ENCODE peak calls at places on chromosomes 12 and 14, in five cellular contexts. U is hepatocyte, N is fibroblast of lung, W is adrenal gland, R is lower lobe of right lung. M is an unnamed sample.

GRCh38 chr14:78399316-78399889 is 229.2 kb downstream of the NRXN3 start:
- DNase-seq in R (no peak), U (peak; percentile 47), W (no peak), N (peak; percentile 0), M (peak; percentile 33)

GRCh38 chr12:113911971-113912760 is 54.0 kb downstream of the RBM19 start:
- DNase-seq in W (no peak), U (no peak), N (no peak), R (no peak), M (no peak)

GRCh38 chr12:88552672-88553079 is 27.6 kb downstream of the KITLG start:
- DNase-seq in W (no peak), U (no peak), R (no peak), N (no peak), M (no peak)

GRCh38 chr12:23767834-23768233 is 181.6 kb downstream of the SOX5 start:
- DNase-seq in U (no peak), R (no peak), W (no peak), N (no peak), M (no peak)

GRCh38 chr12:91792597-91792996 is 353.0 kb downstream of the BTG1 start:
- DNase-seq in R (no peak), N (no peak), U (no peak), W (no peak), M (no peak)

GRCh38 chr12:48296586-48297396 is 53.9 kb downstream of the ZNF641 start:
- DNase-seq in W (peak; percentile 89), R (peak; percentile 90), U (peak; percentile 92), N (peak; percentile 69), M (peak; percentile 85)

GRCh38 chr12:3740840-3741239 is 12.1 kb downstream of the CRACR2A start:
- DNase-seq in U (no peak), R (no peak), N (no peak), W (no peak), M (no peak)

GRCh38 chr12:101356794-101357193 is 50.8 kb downstream of the ARL1 start:
- DNase-seq in N (no peak), W (no peak), U (no peak), R (no peak), M (no peak)

GRCh38 chr14:61661471-61661988 is 33.8 kb upstream of the HIF1A start:
- DNase-seq in U (no peak), R (no peak), W (no peak), N (peak; percentile 86), M (no peak)

GRCh38 chr14:105851716-105852377 is 325.5 kb downstream of the TMEM121 start:
- DNase-seq in R (peak; percentile 39), N (no peak), U (peak; percentile 4), W (no peak), M (no peak)

GRCh38 chr12:57380300-57380699 is 50.5 kb downstream of the R3HDM2 start:
- DNase-seq in R (no peak), U (no peak), N (no peak), W (no peak), M (no peak)

GRCh38 chr14:64412237-64412636 is 24.1 kb downstream of the MTHFD1 start:
- DNase-seq in N (no peak), U (no peak), R (no peak), W (no peak), M (no peak)

GRCh38 chr12:120358412-120359158 is 10.4 kb downstream of the MSI1 start:
- DNase-seq in W (no peak), N (no peak), U (no peak), R (no peak), M (no peak)

GRCh38 chr12:90311561-90311960 is 602.9 kb upstream of the ATP2B1 start:
- DNase-seq in U (no peak), W (no peak), R (no peak), N (no peak), M (no peak)

GRCh38 chr12:48201091-48201490 is 2.0 kb downstream of the OR10AD1 start:
- DNase-seq in U (no peak), R (no peak), W (no peak), N (no peak), M (no peak)

GRCh38 chr12:108850854-108851573 is 6.4 kb downstream of the SSH1 start:
- DNase-seq in R (peak; percentile 68), U (no peak), W (no peak), N (peak; percentile 85), M (peak; percentile 76)

GRCh38 chr12:97512696-97513095 is 50.1 kb downstream of the RMST start:
- DNase-seq in N (no peak), W (no peak), R (no peak), U (no peak), M (no peak)

GRCh38 chr14:92458136-92458958 is 55.2 kb upstream of the RIN3 start:
- DNase-seq in W (no peak), R (no peak), U (no peak), N (no peak), M (no peak)

GRCh38 chr12:23816394-23816851 is 133.0 kb downstream of the SOX5 start:
- DNase-seq in N (no peak), R (no peak), U (no peak), W (no peak), M (no peak)

GRCh38 chr12:3328571-3328970 is 162.4 kb upstream of the PRMT8 start:
- DNase-seq in W (no peak), U (no peak), R (no peak), N (no peak), M (no peak)

GRCh38 chr14:36646664-36647416 is 14.8 kb upstream of the PAX9 start:
- DNase-seq in W (no peak), N (no peak), U (peak; percentile 54), R (no peak), M (peak; percentile 82)

GRCh38 chr14:70087380-70087697 is 101.4 kb downstream of the SLC8A3 start:
- DNase-seq in R (no peak), N (no peak), U (no peak), W (no peak), M (no peak)

GRCh38 chr14:34539407-34540180 is at the start of gene EAPP:
- DNase-seq in N (peak; percentile 98), W (peak; percentile 99), R (peak; percentile 100), U (peak; percentile 99), M (peak; percentile 97)

GRCh38 chr12:57720606-57721595 is 17.6 kb downstream of the AGAP2 start:
- DNase-seq in U (peak; percentile 2), W (no peak), N (no peak), R (no peak), M (no peak)

GRCh38 chr14:20177433-20177974 is 13.2 kb upstream of the OR11G2 start:
- DNase-seq in N (no peak), U (no peak), R (no peak), W (no peak), M (no peak)
- H3K9me3 ChIP-seq in N (no peaks in the 10 kb centered on the region), U (no peaks in the 10 kb centered on the region), R (no peaks in the 10 kb centered on the region), W (no peaks in the 10 kb centered on the region), M (no peaks in the 10 kb centered on the region)

GRCh38 chr14:65720171-65720570 is 307.6 kb downstream of the FUT8 start:
- DNase-seq in N (no peak), U (no peak), W (no peak), R (no peak), M (no peak)
- H3K9me3 ChIP-seq in N (no peaks in the 10 kb centered on the region), U (peaks cover 27% of the 10 kb centered on the region), W (no peaks in the 10 kb centered on the region), R (peaks cover 8% of the 10 kb centered on the region), M (peaks cover 4% of the 10 kb centered on the region)

GRCh38 chr14:18656627-18657026 is 55.7 kb downstream of the OR11H12 start:
- DNase-seq in U (no peak), W (no peak), R (no peak), N (no peak), M (no peak)

DNA sequence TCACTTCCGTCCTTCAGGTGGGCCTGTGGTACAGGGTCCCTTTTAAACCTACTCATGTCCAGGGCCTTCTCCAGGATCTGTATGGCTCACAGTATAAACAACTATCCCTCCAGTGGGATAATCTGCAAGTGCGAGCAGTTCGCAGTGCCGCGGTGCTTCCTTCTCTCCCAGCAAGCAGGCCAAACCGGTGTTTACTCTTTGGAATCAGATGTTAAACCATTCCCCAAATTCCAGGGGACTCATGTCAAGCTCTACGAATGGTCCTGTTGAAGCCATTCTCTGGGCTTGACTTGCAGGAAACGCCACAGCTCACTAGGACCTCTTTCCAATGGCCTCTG is 59.6 kb downstream of the OR11H12 start:
- DNase-seq in W (no peak), U (no peak), R (no peak), N (no peak), M (no peak)
- H3K9me3 ChIP-seq in W (no peaks in the 10 kb centered on the region), U (peaks cover 7% of the 10 kb centered on the region), R (no peaks in the 10 kb centered on the region), N (no peaks in the 10 kb centered on the region), M (peaks cover 73% of the 10 kb centered on the region)

DNA sequence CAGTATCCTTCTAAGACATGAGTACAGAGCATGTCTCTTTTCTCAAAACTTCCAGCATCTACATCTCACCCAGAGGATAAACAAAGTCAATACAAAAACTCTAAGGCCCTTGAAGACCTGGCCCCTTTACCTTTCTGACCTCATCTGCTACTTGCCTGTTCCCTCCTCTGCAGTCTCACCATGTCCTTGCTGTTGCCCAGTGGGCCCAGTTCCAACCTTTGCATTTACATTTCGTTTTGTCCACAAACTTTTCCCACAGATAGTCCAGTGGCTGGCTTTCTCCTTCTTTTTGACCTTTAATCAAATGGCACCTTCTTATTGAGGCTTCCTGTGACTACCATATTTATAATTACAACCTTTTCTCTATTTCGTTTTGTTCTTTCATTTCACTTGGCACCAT is 1.6 kb downstream of the IRAK4 start:
- DNase-seq in U (no peak), R (no peak), N (no peak), W (no peak), M (no peak)
- H3K9me3 ChIP-seq in U (no peaks in the 10 kb centered on the region), R (no peaks in the 10 kb centered on the region), N (no peaks in the 10 kb centered on the region), W (no peaks in the 10 kb centered on the region), M (no peaks in the 10 kb centered on the region)

DNA sequence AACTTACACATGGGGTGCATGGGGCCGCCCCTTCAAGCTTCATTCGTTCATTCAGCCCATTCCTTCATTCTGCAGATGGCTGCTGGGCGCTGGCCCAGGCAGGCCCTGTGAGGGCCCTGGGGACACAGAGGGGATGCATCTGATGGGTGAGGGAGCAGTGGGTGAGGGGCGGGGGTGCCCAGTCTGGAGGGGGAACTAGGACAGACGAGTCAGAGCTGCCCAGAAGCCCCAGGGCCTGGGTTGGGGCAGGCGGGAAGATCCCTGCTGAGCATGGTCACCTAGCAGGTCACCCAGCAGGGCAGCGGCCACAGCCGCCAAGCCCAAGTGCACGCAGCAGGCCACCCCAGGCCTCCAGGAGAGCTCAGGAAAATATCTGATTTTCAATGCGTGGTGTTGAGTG is 14.1 kb downstream of the TRMT61A start:
- DNase-seq in R (peak; percentile 44), N (no peak), U (no peak), W (no peak), M (no peak)
- H3K9me3 ChIP-seq in R (no peaks in the 10 kb centered on the region), N (no peaks in the 10 kb centered on the region), U (no peaks in the 10 kb centered on the region), W (no peaks in the 10 kb centered on the region), M (no peaks in the 10 kb centered on the region)

DNA sequence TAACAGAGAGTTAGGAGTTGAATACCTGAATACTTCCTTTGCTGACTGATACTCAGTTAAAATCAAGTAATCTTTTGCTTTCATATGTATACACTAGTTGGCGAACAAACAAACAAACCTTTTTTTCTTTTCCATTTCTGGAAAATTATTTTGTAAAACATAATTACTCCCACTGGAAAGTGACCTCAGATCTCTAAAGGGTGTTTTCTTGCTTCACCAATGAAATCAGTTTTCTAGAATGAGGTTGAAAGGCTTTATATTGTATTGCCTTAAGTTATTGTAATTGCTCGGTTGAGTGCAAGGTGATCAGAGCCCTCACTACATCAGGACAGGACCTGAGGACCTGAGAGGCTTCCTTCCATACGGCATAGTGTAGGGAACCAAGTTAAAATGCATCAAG is at the start of gene OR4K1:
- DNase-seq in U (no peak), R (no peak), W (no peak), N (no peak), M (no peak)
- H3K9me3 ChIP-seq in U (peaks cover 6% of the 10 kb centered on the region), R (no peaks in the 10 kb centered on the region), W (no peaks in the 10 kb centered on the region), N (no peaks in the 10 kb centered on the region), M (peaks cover 19% of the 10 kb centered on the region)

GRCh38 chr12:69490920-69491643 is 20.9 kb downstream of the FRS2 start:
- DNase-seq in R (no peak), U (no peak), N (no peak), W (no peak), M (no peak)
- H3K9me3 ChIP-seq in R (peaks cover 12% of the 10 kb centered on the region), U (no peaks in the 10 kb centered on the region), N (no peaks in the 10 kb centered on the region), W (no peaks in the 10 kb centered on the region), M (peaks cover 15% of the 10 kb centered on the region)

GRCh38 chr14:99382071-99382640 is 98.5 kb downstream of the SETD3 start:
- DNase-seq in N (no peak), W (no peak), U (no peak), R (no peak), M (no peak)
- H3K9me3 ChIP-seq in N (no peaks in the 10 kb centered on the region), W (no peaks in the 10 kb centered on the region), U (no peaks in the 10 kb centered on the region), R (no peaks in the 10 kb centered on the region), M (no peaks in the 10 kb centered on the region)